ENCODE peak calls at places on chromosomes 5 and 9, in nine cellular contexts. J is hypothalamus, R is amniotic stem cell, K is ecto neural progenitor cell, V is NCI-H146, L is GOT3, N is fibroblast of the conjunctiva, E is dermis blood vessel endothelial cell, Y is activated T-helper 1 cell treated with Interleukin-2 at 50 U/mL for 16 hours. O is an unnamed sample.

GRCh38 chr5:88380332-88380731 is 111.7 kb upstream of the TMEM161B start:
- DNase-seq in J (no peak), R (no peak), K (no peak), V (no peak), L (no peak), N (no peak), E (no peak), Y (no peak), O (no peak)

GRCh38 chr5:78671609-78672008 is 23.0 kb upstream of the LHFPL2 start:
- DNase-seq in J (no peak), R (no peak), K (no peak), V (no peak), L (no peak), N (no peak), E (no peak), Y (no peak), O (no peak)

GRCh38 chr5:159410480-159410879 is 80.2 kb upstream of the IL12B start:
- DNase-seq in J (no peak), R (no peak), K (no peak), V (no peak), L (no peak), N (no peak), E (no peak), Y (no peak), O (no peak)

GRCh38 chr5:369151-369939 is 47.8 kb downstream of the AHRR start:
- DNase-seq in J (no peak), R (no peak), K (peak), V (no peak), L (no peak), N (no peak), E (peak), Y (no peak), O (no peak)

GRCh38 chr9:131656356-131657030 is 83.4 kb downstream of the RAPGEF1 start:
- DNase-seq in J (no peak), R (no peak), K (no peak), V (no peak), L (no peak), N (no peak), E (peak), Y (peak), O (no peak)

GRCh38 chr5:55226934-55227737 is at the start of gene MCIDAS:
- DNase-seq in J (no peak), R (no peak), K (peak), V (peak), L (peak), N (no peak), E (peak), Y (no peak), O (no peak)

GRCh38 chr9:98986866-98987653 is 43.4 kb downstream of the COL15A1 start:
- DNase-seq in J (no peak), R (no peak), K (no peak), V (no peak), L (no peak), N (no peak), E (no peak), Y (no peak), O (no peak)

GRCh38 chr5:167900521-167900920 is 390.9 kb upstream of the WWC1 start:
- DNase-seq in J (no peak), R (no peak), K (no peak), V (no peak), L (no peak), N (no peak), E (no peak), Y (no peak), O (no peak)

GRCh38 chr9:36798350-36799065 is 225.8 kb downstream of the MELK start:
- DNase-seq in J (no peak), R (no peak), K (no peak), V (peak), L (no peak), N (no peak), E (no peak), Y (no peak), O (no peak)

GRCh38 chr9:98823666-98824334 is 16.3 kb downstream of the GALNT12 start:
- DNase-seq in J (no peak), R (no peak), K (no peak), V (no peak), L (no peak), N (no peak), E (no peak), Y (no peak), O (no peak)

GRCh38 chr9:20844916-20845315 is 160.9 kb downstream of the FOCAD start:
- DNase-seq in J (no peak), R (no peak), K (no peak), V (no peak), L (no peak), N (no peak), E (no peak), Y (no peak), O (no peak)

GRCh38 chr5:31581498-31582099 is 49.5 kb downstream of the C5orf22 start:
- DNase-seq in J (no peak), R (peak), K (no peak), V (peak), L (no peak), N (peak), E (peak), Y (no peak), O (no peak)

GRCh38 chr5:170753311-170753710 is 30.2 kb upstream of the GABRP start:
- DNase-seq in J (no peak), R (no peak), K (no peak), V (no peak), L (no peak), N (no peak), E (no peak), Y (no peak), O (no peak)

GRCh38 chr9:99562263-99562565 is 259.5 kb upstream of the NR4A3 start:
- DNase-seq in J (no peak), R (no peak), K (no peak), V (no peak), L (no peak), N (no peak), E (no peak), Y (no peak), O (no peak)

GRCh38 chr9:8391566-8391965 is 592.0 kb upstream of the DMAC1 start:
- DNase-seq in J (no peak), R (no peak), K (no peak), V (no peak), L (no peak), N (no peak), E (no peak), Y (no peak), O (no peak)

GRCh38 chr5:108753877-108754276 is 6.2 kb downstream of the FER start:
- DNase-seq in J (no peak), R (no peak), K (no peak), V (no peak), L (no peak), N (peak), E (no peak), Y (no peak), O (no peak)

GRCh38 chr5:57394421-57395210 is 88.0 kb downstream of the ACTBL2 start:
- DNase-seq in J (no peak), R (no peak), K (no peak), V (no peak), L (no peak), N (no peak), E (no peak), Y (no peak), O (no peak)

GRCh38 chr9:38037981-38038306 is 31.1 kb downstream of the SHB start:
- DNase-seq in J (no peak), R (no peak), K (no peak), V (no peak), L (no peak), N (no peak), E (no peak), Y (no peak), O (no peak)

GRCh38 chr5:5421149-5421960 is 1.1 kb upstream of the ICE1 start:
- DNase-seq in J (no peak), R (no peak), K (no peak), V (peak), L (no peak), N (no peak), E (peak), Y (no peak), O (no peak)

GRCh38 chr9:69044226-69045219 is 9.0 kb downstream of the FXN start:
- DNase-seq in J (no peak), R (no peak), K (no peak), V (peak), L (no peak), N (no peak), E (peak), Y (no peak), O (no peak)

GRCh38 chr9:20012232-20012631 is 223.4 kb upstream of the SLC24A2 start:
- DNase-seq in J (no peak), R (no peak), K (no peak), V (no peak), L (no peak), N (no peak), E (no peak), Y (no peak), O (no peak)

GRCh38 chr5:911601-912000 is 18.9 kb downstream of the TRIP13 start:
- DNase-seq in J (no peak), R (no peak), K (no peak), V (no peak), L (no peak), N (no peak), E (peak), Y (no peak), O (no peak)

GRCh38 chr5:145499483-145499882 is 335.7 kb downstream of the PRELID2 start:
- DNase-seq in J (no peak), R (no peak), K (no peak), V (no peak), L (no peak), N (peak), E (no peak), Y (no peak), O (no peak)

GRCh38 chr5:177545487-177546261 is 8.7 kb downstream of the FAM193B start:
- DNase-seq in J (no peak), R (no peak), K (no peak), V (no peak), L (peak), N (peak), E (no peak), Y (no peak), O (peak)

GRCh38 chr5:140868721-140869554 is at the start of gene PCDHA11:
- DNase-seq in J (no peak), R (no peak), K (peak), V (no peak), L (no peak), N (no peak), E (peak), Y (no peak), O (no peak)